ENCODE peak calls at places on chromosomes 12 and 14, in five cellular contexts. P is bronchial epithelial cell, X is cardiac fibroblast, A is MM.1S, M is choroid plexus epithelial cell. K is an unnamed sample.

GRCh38 chr12:3071107-3071506 is 6.1 kb upstream of the TSPAN9 start:
- DNase-seq in A (no peak), X (no peak), M (no peak), P (no peak), K (no peak)

GRCh38 chr14:50060871-50061663 is 55.3 kb downstream of the VCPKMT start:
- DNase-seq in M (peak), P (peak), X (peak), A (no peak), K (peak)

GRCh38 chr12:90543841-90544240 is 411.1 kb downstream of the CCER1 start:
- DNase-seq in P (peak), M (peak), A (no peak), X (peak), K (peak)

GRCh38 chr12:92745874-92746553 is 43.2 kb downstream of the PLEKHG7 start:
- DNase-seq in X (peak), P (peak), A (no peak), M (peak), K (peak)

GRCh38 chr14:69261761-69262331 is 1.9 kb downstream of the GALNT16 start:
- DNase-seq in A (no peak), P (no peak), M (no peak), X (no peak), K (no peak)

GRCh38 chr12:75792687-75793086 is 238.9 kb downstream of the PHLDA1 start:
- DNase-seq in P (peak), A (no peak), M (no peak), X (no peak), K (no peak)

GRCh38 chr14:24403294-24404013 is 4.7 kb downstream of the NYNRIN start:
- DNase-seq in P (peak), A (no peak), X (peak), M (peak), K (no peak)

GRCh38 chr14:99524804-99525698 is 43.8 kb downstream of the CCNK start:
- DNase-seq in A (no peak), P (peak), X (peak), M (peak), K (peak)

GRCh38 chr12:7512528-7512927 is 9.0 kb upstream of the CD163 start:
- DNase-seq in X (peak), M (peak), P (peak), A (no peak), K (peak)

GRCh38 chr12:6563448-6564050 is 4.5 kb downstream of the NOP2 start:
- DNase-seq in A (peak), X (peak), M (peak), P (peak), K (peak)

GRCh38 chr12:39127401-39127800 is 222.0 kb upstream of the CPNE8 start:
- DNase-seq in P (peak), A (no peak), X (peak), M (no peak), K (peak)

GRCh38 chr14:94115068-94115591 is 4.6 kb downstream of the IFI27 start:
- DNase-seq in P (no peak), X (peak), M (no peak), A (no peak), K (no peak)

DNA sequence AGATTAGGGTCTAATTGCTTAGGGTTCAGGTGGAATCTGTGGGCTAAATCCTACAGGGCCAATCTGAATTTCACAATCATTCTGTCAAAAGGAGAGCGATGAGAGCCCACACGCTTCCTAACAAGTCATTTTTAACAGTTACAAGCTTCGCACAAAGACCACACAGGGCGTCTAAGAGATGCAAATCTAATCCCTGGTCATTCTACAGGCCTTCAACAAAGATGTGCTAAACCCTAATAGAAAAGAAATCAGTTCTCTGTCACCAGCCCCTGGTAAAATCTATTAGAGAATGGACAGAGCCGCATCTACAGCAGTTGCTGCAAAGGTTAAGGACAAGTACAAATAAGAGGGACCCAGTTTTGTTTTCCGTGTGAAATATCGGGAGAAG is 15.2 kb downstream of the NKX2-1 start:
- DNase-seq in A (no peak), X (no peak), M (no peak), P (no peak), K (no peak)
- H3K4me3 ChIP-seq in A (no peak), X (no peak), M (no peak), P (no peak), K (no peak)

DNA sequence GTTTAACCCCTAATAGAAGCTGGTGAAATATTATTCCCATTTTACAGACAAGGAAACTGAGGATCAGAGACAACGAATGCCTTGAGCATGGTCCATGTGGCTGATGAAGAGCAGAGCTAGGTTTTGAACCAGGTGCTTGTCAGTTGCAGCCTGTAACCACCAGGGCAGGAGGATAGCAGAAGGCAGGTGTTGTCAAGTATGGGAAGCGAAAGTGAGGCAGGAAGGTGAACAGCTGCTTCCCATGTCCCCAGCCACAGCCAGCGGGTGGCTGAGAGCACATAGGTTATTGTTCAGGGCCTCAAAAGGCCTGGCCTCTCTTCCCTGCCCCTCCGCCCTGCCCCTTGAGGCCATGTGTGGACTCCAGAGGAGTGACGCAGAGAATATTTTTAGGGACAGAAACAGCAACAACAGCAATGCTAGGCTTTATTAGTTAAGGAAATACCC is 39.6 kb downstream of the IQSEC3 start:
- DNase-seq in P (no peak), M (no peak), X (no peak), A (peak), K (no peak)
- TF ChIP-seq CTCF in P (no peak), M (peak), X (no peak), A (peak), K (no peak)

GRCh38 chr14:60091550-60092511 is at the start of gene PCNX4:
- DNase-seq in P (peak), A (peak), M (peak), X (peak), K (peak)

GRCh38 chr14:60093088-60093487 is 1.4 kb downstream of the PCNX4 start:
- DNase-seq in P (no peak), A (no peak), M (peak), X (peak), K (no peak)

GRCh38 chr14:60094306-60094897 is 2.7 kb downstream of the PCNX4 start:
- DNase-seq in P (peak), X (peak), M (peak), A (no peak), K (peak)

GRCh38 chr14:60092516-60092915 is 793 bp downstream of the PCNX4 start:
- DNase-seq in A (peak), X (peak), P (peak), M (peak), K (peak)

GRCh38 chr14:60093606-60094005 is 1.9 kb downstream of the PCNX4 start:
- DNase-seq in P (peak), M (peak), X (no peak), A (no peak), K (peak)
- H3K4me3 ChIP-seq in P (peak), M (peak), X (peak), A (peak), K (peak)

DNA sequence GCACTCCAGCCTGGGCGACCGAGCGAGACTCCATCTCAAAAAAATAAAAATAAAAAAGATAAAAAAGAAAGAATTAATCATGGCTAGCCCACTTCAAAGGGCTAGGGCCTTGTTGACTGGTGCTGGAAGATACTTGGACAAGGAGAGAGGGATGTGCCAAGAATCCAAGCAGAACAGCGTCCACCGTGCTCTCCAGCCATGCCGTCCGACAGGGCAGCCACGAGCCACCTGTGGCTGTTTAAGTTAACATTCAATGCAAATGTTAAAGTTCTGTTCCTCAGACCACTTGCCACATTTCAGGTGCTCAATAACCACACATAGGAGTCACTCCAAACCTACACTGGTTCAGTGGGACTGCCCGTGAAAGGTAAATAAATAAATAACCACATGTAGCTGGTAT is 21.4 kb downstream of the SLC6A13 start:
- DNase-seq in P (no peak), M (no peak), A (no peak), X (no peak), K (no peak)
- TF ChIP-seq CTCF in P (no peak), M (no peak), A (no peak), X (no peak), K (no peak)

K was measured in astrocyte of the spinal cord.